ENCODE peak calls at places on chromosomes 2 and 18, in nine cellular contexts. N is Peyer's patch, F is stomach, A is heart left ventricle, Z is lower leg skin, Y is uterus, T is body of pancreas, P is A549, M is IMR-90. X is an unnamed sample.

GRCh38 chr2:128069769-128070168 is 21.2 kb upstream of the UGGT1 start:
- DNase-seq in N (no peak), F (peak), A (no peak), Z (no peak), Y (no peak), T (peak), P (no peak), M (peak), X (no peak)

GRCh38 chr2:57182941-57183340 is 863.7 kb upstream of the VRK2 start:
- DNase-seq in N (no peak), F (no peak), A (no peak), Z (no peak), Y (no peak), T (no peak), P (no peak), M (no peak), X (no peak)

GRCh38 chr2:188381614-188382013 is 89.9 kb downstream of the GULP1 start:
- DNase-seq in N (no peak), F (no peak), A (no peak), Z (no peak), Y (no peak), T (no peak), P (peak), M (peak), X (no peak)

GRCh38 chr2:12289105-12289802 is 427.5 kb upstream of the TRIB2 start:
- DNase-seq in N (no peak), F (no peak), A (no peak), Z (no peak), Y (no peak), T (no peak), P (no peak), M (no peak), X (no peak)

GRCh38 chr2:18848641-18849040 is 259.3 kb upstream of the NT5C1B start:
- DNase-seq in N (no peak), F (no peak), A (no peak), Z (no peak), Y (no peak), T (no peak), P (no peak), M (no peak), X (no peak)

GRCh38 chr2:54409752-54410151 is 46.4 kb upstream of the SPTBN1 start:
- DNase-seq in N (no peak), F (no peak), A (no peak), Z (no peak), Y (no peak), T (no peak), P (no peak), M (no peak), X (no peak)

GRCh38 chr2:179180242-179180641 is 84.4 kb downstream of the SESTD1 start:
- DNase-seq in N (no peak), F (no peak), A (no peak), Z (no peak), Y (no peak), T (no peak), P (no peak), M (no peak), X (no peak)

GRCh38 chr2:18701981-18702380 is 112.6 kb upstream of the NT5C1B start:
- DNase-seq in N (no peak), F (no peak), A (no peak), Z (no peak), Y (no peak), T (no peak), P (peak), M (peak), X (no peak)

GRCh38 chr2:441258-442023 is 153.6 kb upstream of the ALKAL2 start:
- DNase-seq in N (no peak), F (no peak), A (no peak), Z (peak), Y (no peak), T (peak), P (no peak), M (no peak), X (no peak)

GRCh38 chr2:44778671-44779476 is 162.6 kb upstream of the SIX3 start:
- DNase-seq in N (no peak), F (no peak), A (no peak), Z (peak), Y (no peak), T (no peak), P (no peak), M (no peak), X (no peak)

GRCh38 chr2:14544247-14544646 is 88.3 kb upstream of the LRATD1 start:
- DNase-seq in N (no peak), F (no peak), A (no peak), Z (no peak), Y (no peak), T (no peak), P (no peak), M (no peak), X (no peak)

GRCh38 chr2:207765960-207766582 is 3.6 kb downstream of the FZD5 start:
- DNase-seq in N (no peak), F (no peak), A (no peak), Z (no peak), Y (no peak), T (no peak), P (no peak), M (no peak), X (no peak)

GRCh38 chr2:113240150-113240914 is 38.4 kb downstream of the PAX8 start:
- DNase-seq in N (peak), F (peak), A (peak), Z (peak), Y (peak), T (peak), P (peak), M (peak), X (peak)

GRCh38 chr2:62505649-62506420 is at the start of gene TMEM17:
- DNase-seq in N (peak), F (peak), A (peak), Z (peak), Y (peak), T (peak), P (peak), M (peak), X (peak)
- TF ChIP-seq POLR2A in N (peak), F (no peak), A (peak), Z (no peak), Y (peak), T (peak), P (peak), M (peak), X (no peak)

GRCh38 chr18:27600245-27600644 is 415.1 kb upstream of the CHST9 start:
- DNase-seq in N (no peak), F (no peak), A (no peak), Z (no peak), Y (no peak), T (no peak), P (no peak), M (no peak), X (no peak)

GRCh38 chr18:27602092-27602491 is 417.0 kb upstream of the CHST9 start:
- DNase-seq in N (no peak), F (no peak), A (no peak), Z (no peak), Y (no peak), T (no peak), P (no peak), M (no peak), X (no peak)

GRCh38 chr18:27595121-27595848 is 410.2 kb upstream of the CHST9 start:
- DNase-seq in N (no peak), F (no peak), A (no peak), Z (no peak), Y (no peak), T (no peak), P (no peak), M (no peak), X (no peak)

GRCh38 chr18:27604583-27604982 is 419.5 kb upstream of the CHST9 start:
- DNase-seq in N (no peak), F (no peak), A (no peak), Z (no peak), Y (no peak), T (no peak), P (no peak), M (peak), X (no peak)

DNA sequence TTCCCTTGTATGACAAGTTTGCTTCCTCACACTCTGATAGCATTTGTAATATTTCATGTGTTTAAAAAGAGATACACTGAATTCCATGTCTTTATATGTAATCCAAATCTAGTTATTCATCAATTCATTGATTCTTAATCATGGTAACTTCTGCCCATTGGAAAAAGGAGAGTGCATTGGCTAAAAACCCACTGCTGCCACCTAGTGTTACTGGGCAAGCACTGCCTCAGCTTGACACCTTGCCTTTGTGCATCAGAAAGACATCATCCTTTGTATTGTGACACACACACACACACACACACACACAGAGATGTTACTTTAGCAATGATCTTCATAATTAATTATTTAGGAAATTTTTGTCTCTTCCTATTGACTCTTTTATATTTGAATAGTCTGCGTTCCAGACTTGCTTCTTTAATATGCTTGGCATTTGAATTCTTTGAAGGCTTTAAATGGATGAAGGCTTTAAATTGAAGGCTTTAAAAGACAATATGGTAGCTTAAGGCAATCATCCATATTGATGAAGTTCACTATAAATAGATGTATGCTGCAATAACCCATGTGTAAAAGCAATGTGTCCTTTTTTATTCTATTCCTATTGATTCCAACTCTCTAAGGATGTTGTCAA is 414.2 kb upstream of the CHST9 start:
- DNase-seq in N (no peak), F (peak), A (peak), Z (no peak), Y (no peak), T (peak), P (peak), M (peak), X (no peak)
- TF ChIP-seq CTCF in N (peak), F (peak), A (peak), Z (no peak), Y (peak), T (peak), P (peak), M (peak), X (peak)

DNA sequence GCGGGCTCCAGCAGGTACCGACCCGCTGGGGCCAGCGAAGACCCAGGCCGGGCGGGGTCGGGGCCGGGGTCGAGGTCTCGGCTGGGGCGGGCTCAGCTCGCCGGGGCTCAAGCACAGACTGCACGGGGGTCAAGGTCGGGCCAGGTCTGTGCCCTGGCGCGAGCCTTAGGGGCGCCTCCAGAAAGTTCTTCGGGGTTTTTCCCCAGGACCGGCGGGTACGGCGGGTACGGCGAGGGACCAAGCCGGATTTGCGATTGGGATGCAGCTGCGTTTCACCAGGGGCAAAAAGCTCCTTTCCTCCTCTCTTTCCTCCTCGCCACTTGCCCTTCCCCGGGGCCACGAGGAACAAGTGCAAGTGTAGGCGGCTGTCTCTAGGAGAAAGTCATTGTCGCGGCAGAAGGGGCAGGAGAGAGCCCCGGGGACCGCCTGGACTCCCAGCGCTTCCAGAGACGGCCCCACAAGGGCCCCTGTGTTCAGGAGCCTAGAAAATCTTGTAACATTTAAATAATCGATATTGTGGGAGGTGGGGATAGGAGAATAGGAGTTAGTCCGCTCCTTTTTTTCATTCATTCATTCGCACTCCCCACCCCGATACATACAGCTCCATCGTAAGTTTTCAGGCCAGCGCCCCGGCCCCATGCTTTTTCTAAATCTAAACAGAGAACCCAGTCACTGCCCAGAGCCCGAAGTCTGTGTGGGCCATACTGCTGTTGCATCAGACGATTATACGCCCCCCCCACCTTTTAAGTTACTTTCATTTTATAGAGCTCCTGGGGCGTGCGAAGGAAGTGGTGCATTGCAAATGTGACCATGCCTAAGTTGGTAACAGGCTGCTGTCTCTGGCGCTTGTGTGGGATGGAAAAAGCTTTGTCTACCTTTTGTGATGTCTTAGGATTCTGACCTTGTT is 679 bp downstream of the PMAIP1 start:
- DNase-seq in N (peak), F (peak), A (peak), Z (no peak), Y (peak), T (peak), P (no peak), M (peak), X (no peak)
- TF ChIP-seq POLR2A in N (no peak), F (no peak), A (no peak), Z (no peak), Y (no peak), T (no peak), P (no peak), M (peak), X (no peak)

GRCh38 chr2:45834372-45834771 is 182.9 kb downstream of the PRKCE start:
- DNase-seq in N (no peak), F (no peak), A (no peak), Z (no peak), Y (no peak), T (no peak), P (no peak), M (no peak), X (no peak)

GRCh38 chr2:45834858-45835257 is 183.4 kb downstream of the PRKCE start:
- DNase-seq in N (no peak), F (no peak), A (no peak), Z (no peak), Y (no peak), T (no peak), P (no peak), M (no peak), X (no peak)

GRCh38 chr2:45837812-45838341 is 186.4 kb downstream of the PRKCE start:
- DNase-seq in N (no peak), F (no peak), A (no peak), Z (no peak), Y (no peak), T (no peak), P (no peak), M (no peak), X (no peak)

GRCh38 chr2:45836316-45836715 is 184.8 kb downstream of the PRKCE start:
- DNase-seq in N (no peak), F (no peak), A (no peak), Z (no peak), Y (no peak), T (no peak), P (no peak), M (no peak), X (no peak)

DNA sequence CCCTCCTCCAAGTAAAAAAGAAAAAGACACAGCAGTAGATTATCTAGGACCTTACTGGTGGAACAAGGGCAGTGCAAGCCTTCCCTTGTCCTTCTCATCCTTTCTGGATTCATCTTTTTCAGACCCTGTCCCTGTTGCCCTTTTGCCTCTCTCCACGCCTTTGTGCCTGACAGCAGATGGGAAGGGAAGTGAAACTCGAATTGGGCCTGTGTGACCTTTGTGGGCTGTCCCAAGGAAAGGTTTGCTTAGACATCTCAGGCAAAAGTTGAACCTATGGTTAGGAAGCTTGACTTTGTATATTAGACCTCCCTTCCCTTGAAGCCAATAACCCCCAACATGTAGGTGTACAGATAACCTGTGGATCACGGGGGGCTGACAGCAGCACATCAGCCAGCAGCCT is 185.3 kb downstream of the PRKCE start:
- DNase-seq in N (no peak), F (no peak), A (no peak), Z (no peak), Y (no peak), T (no peak), P (no peak), M (no peak), X (no peak)
- TF ChIP-seq CTCF in N (no peak), F (no peak), A (no peak), Z (no peak), Y (no peak), T (no peak), P (no peak), M (no peak), X (no peak)

GRCh38 chr2:241084856-241085444 is 17.1 kb downstream of the MTERF4 start:
- DNase-seq in N (no peak), F (no peak), A (no peak), Z (no peak), Y (no peak), T (no peak), P (no peak), M (no peak), X (no peak)

GRCh38 chr2:241091201-241091600 is 10.9 kb downstream of the MTERF4 start:
- DNase-seq in N (no peak), F (no peak), A (no peak), Z (no peak), Y (no peak), T (no peak), P (no peak), M (no peak), X (no peak)

GRCh38 chr2:241088376-241088775 is 13.7 kb downstream of the MTERF4 start:
- DNase-seq in N (no peak), F (no peak), A (no peak), Z (no peak), Y (no peak), T (no peak), P (no peak), M (no peak), X (no peak)

GRCh38 chr2:241088791-241089732 is 13.0 kb downstream of the MTERF4 start:
- DNase-seq in N (no peak), F (no peak), A (no peak), Z (no peak), Y (no peak), T (no peak), P (no peak), M (no peak), X (no peak)

GRCh38 chr2:241087420-241088268 is 14.4 kb downstream of the MTERF4 start:
- DNase-seq in N (no peak), F (no peak), A (no peak), Z (no peak), Y (no peak), T (no peak), P (no peak), M (no peak), X (no peak)
- TF ChIP-seq POLR2A in N (no peak), F (no peak), A (no peak), Z (no peak), Y (no peak), T (no peak), P (no peak), M (no peak), X (no peak)

GRCh38 chr18:1062592-1062991 is 157.9 kb downstream of the ADCYAP1 start:
- DNase-seq in N (no peak), F (no peak), A (no peak), Z (no peak), Y (no peak), T (no peak), P (no peak), M (no peak), X (no peak)
- TF ChIP-seq CTCF in N (no peak), F (no peak), A (no peak), Z (no peak), Y (no peak), T (no peak), P (no peak), M (no peak), X (no peak)

GRCh38 chr2:180980185-180980942 is at the start of gene UBE2E3:
- DNase-seq in N (peak), F (peak), A (peak), Z (peak), Y (peak), T (peak), P (peak), M (peak), X (peak)
- TF ChIP-seq POLR2A in N (peak), F (no peak), A (peak), Z (no peak), Y (no peak), T (peak), P (peak), M (peak), X (no peak)

GRCh38 chr2:108293850-108294249 is 5.2 kb downstream of the SULT1C2 start:
- DNase-seq in N (no peak), F (no peak), A (no peak), Z (no peak), Y (no peak), T (no peak), P (no peak), M (no peak), X (no peak)
- TF ChIP-seq CTCF in N (no peak), F (no peak), A (no peak), Z (no peak), Y (no peak), T (no peak), P (no peak), M (no peak), X (no peak)

GRCh38 chr2:36456227-36456788 is 100.7 kb downstream of the CRIM1 start:
- DNase-seq in N (peak), F (peak), A (peak), Z (no peak), Y (peak), T (peak), P (no peak), M (peak), X (peak)

GRCh38 chr2:36461039-36461681 is 105.6 kb downstream of the CRIM1 start:
- DNase-seq in N (no peak), F (no peak), A (no peak), Z (no peak), Y (no peak), T (no peak), P (peak), M (peak), X (no peak)

GRCh38 chr2:36462311-36462710 is 106.7 kb downstream of the CRIM1 start:
- DNase-seq in N (no peak), F (no peak), A (no peak), Z (no peak), Y (no peak), T (no peak), P (no peak), M (no peak), X (no peak)

GRCh38 chr2:36458106-36458505 is 102.5 kb downstream of the CRIM1 start:
- DNase-seq in N (no peak), F (no peak), A (no peak), Z (no peak), Y (no peak), T (no peak), P (no peak), M (no peak), X (no peak)

DNA sequence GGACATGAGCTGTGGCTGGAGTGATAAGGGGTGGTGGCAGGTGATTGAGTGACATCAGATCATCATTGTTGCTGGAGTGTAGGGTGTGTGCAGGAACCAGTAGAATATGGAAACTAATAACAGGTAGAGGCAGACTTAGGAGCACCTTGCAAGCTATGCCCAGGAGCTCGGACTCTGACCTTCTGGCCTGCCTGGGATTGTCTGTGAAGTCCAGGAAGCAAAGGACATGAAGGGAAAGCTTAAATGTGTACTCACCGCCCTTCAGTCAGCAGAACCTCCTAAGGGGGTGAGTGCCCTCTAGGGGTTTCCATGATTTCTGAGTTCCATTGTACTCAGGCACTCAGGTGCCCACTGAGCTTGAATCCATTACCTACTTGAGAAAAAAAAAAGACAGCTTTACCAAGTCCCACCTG is 104.2 kb downstream of the CRIM1 start:
- DNase-seq in N (peak), F (peak), A (peak), Z (no peak), Y (no peak), T (peak), P (peak), M (peak), X (no peak)
- TF ChIP-seq POLR2A in N (no peak), F (no peak), A (no peak), Z (no peak), Y (no peak), T (no peak), P (no peak), M (no peak), X (no peak)

X was measured in sigmoid colon.